ENCODE peak calls at places on chromosomes 12 and 14, in four cellular contexts. U is K562, Q is GM12878, J is HepG2. N is an unnamed sample.

GRCh38 chr12:106248849-106249371 is 1.1 kb upstream of the CKAP4 start:
- DNase-seq in U (no peak), Q (no peak), J (no peak), N (no peak)

GRCh38 chr12:85733441-85733840 is 102.8 kb downstream of the RASSF9 start:
- DNase-seq in U (no peak), Q (no peak), J (no peak), N (no peak)

GRCh38 chr14:22099942-22100763 is 426.5 kb upstream of the OR4E1 start:
- DNase-seq in U (peak), Q (no peak), J (peak), N (peak)

GRCh38 chr12:48770756-48771155 is 18.1 kb downstream of the ADCY6 start:
- DNase-seq in U (no peak), Q (no peak), J (no peak), N (no peak)

GRCh38 chr12:57888407-57889157 is 42.1 kb upstream of the CTDSP2 start:
- DNase-seq in U (no peak), Q (no peak), J (no peak), N (no peak)

GRCh38 chr12:47551426-47551851 is 154.4 kb downstream of the RPAP3 start:
- DNase-seq in U (no peak), Q (no peak), J (no peak), N (no peak)

GRCh38 chr14:99538275-99538674 is 57.1 kb downstream of the CCNK start:
- DNase-seq in U (no peak), Q (no peak), J (no peak), N (no peak)

GRCh38 chr12:79327465-79327864 is 363.3 kb downstream of the PAWR start:
- DNase-seq in U (no peak), Q (no peak), J (no peak), N (no peak)

GRCh38 chr12:92496790-92497189 is 206.0 kb upstream of the PLEKHG7 start:
- DNase-seq in U (no peak), Q (peak), J (no peak), N (no peak)

GRCh38 chr12:72178871-72179270 is 93.3 kb upstream of the TRHDE start:
- DNase-seq in U (no peak), Q (no peak), J (no peak), N (no peak)

GRCh38 chr12:75603475-75603874 is 92.1 kb upstream of the KRR1 start:
- DNase-seq in U (no peak), Q (no peak), J (no peak), N (no peak)

GRCh38 chr14:77965919-77966435 is 166.1 kb downstream of the ADCK1 start:
- DNase-seq in U (peak), Q (peak), J (peak), N (no peak)

GRCh38 chr12:96810057-96810456 is 97.0 kb upstream of the NEDD1 start:
- DNase-seq in U (no peak), Q (no peak), J (no peak), N (no peak)

GRCh38 chr14:71524321-71524982 is 407.8 kb upstream of the RGS6 start:
- DNase-seq in U (no peak), Q (peak), J (no peak), N (no peak)

GRCh38 chr14:61322011-61322798 is 826 bp downstream of the PRKCH start:
- DNase-seq in U (no peak), Q (no peak), J (no peak), N (no peak)

GRCh38 chr12:112988224-112988623 is 9.9 kb downstream of the OAS2 start:
- DNase-seq in U (no peak), Q (no peak), J (no peak), N (no peak)

GRCh38 chr14:92586001-92586947 is 72.7 kb downstream of the RIN3 start:
- DNase-seq in U (no peak), Q (peak), J (no peak), N (no peak)

GRCh38 chr12:112370156-112370555 is 12.1 kb downstream of the HECTD4 start:
- DNase-seq in U (no peak), Q (no peak), J (no peak), N (no peak)

GRCh38 chr14:101193126-101193844 is 289.8 kb upstream of the RTL1 start:
- DNase-seq in U (no peak), Q (no peak), J (no peak), N (no peak)

GRCh38 chr14:37550511-37550910 is 44.5 kb downstream of the FOXA1 start:
- DNase-seq in U (no peak), Q (no peak), J (no peak), N (no peak)

GRCh38 chr14:31933716-31934115 is 143.4 kb upstream of the ARHGAP5 start:
- DNase-seq in U (no peak), Q (no peak), J (no peak), N (peak)

GRCh38 chr12:32399373-32400113 is at the start of gene FGD4:
- DNase-seq in U (peak), Q (no peak), J (peak), N (peak)

GRCh38 chr12:48794870-48795269 is 6.0 kb upstream of the ADCY6 start:
- DNase-seq in U (no peak), Q (no peak), J (no peak), N (no peak)

GRCh38 chr14:50534998-50535397 is 2.6 kb upstream of the MAP4K5 start:
- DNase-seq in U (no peak), Q (no peak), J (no peak), N (no peak)

GRCh38 chr12:106135781-106136180 is 3.0 kb downstream of the NUAK1 start:
- DNase-seq in U (no peak), Q (no peak), J (no peak), N (no peak)

GRCh38 chr14:56887211-56887610 is 76.9 kb upstream of the OTX2 start:
- DNase-seq in U (no peak), Q (no peak), J (no peak), N (no peak)
- TF ChIP-seq FOXM1 in U (no peak), Q (no peak), J (no peak), N (no peak)

GRCh38 chr14:87334997-87335675 is 657.8 kb downstream of the GALC start:
- DNase-seq in U (no peak), Q (no peak), J (no peak), N (no peak)

GRCh38 chr14:87332001-87332400 is 661.0 kb downstream of the GALC start:
- DNase-seq in U (no peak), Q (no peak), J (no peak), N (no peak)
- TF ChIP-seq BHLHE40 in U (no peak), Q (no peak), J (no peak), N (no peak)

GRCh38 chr14:66225337-66225736 is 260.8 kb upstream of the CCDC196 start:
- DNase-seq in U (peak), Q (no peak), J (no peak), N (no peak)
- TF ChIP-seq FOXM1 in U (no peak), Q (no peak), J (no peak), N (no peak)

GRCh38 chr14:75301666-75302325 is 23.2 kb downstream of the FOS start:
- DNase-seq in U (peak), Q (no peak), J (no peak), N (no peak)

GRCh38 chr14:75297417-75298040 is 18.9 kb downstream of the FOS start:
- DNase-seq in U (no peak), Q (no peak), J (no peak), N (no peak)

GRCh38 chr14:75298187-75298985 is 19.8 kb downstream of the FOS start:
- DNase-seq in U (no peak), Q (no peak), J (no peak), N (no peak)

GRCh38 chr14:75299576-75299975 is 20.9 kb downstream of the FOS start:
- DNase-seq in U (no peak), Q (no peak), J (no peak), N (no peak)

GRCh38 chr14:75299064-75299463 is 20.4 kb downstream of the FOS start:
- DNase-seq in U (no peak), Q (no peak), J (no peak), N (no peak)
- TF ChIP-seq BHLHE40 in U (peak), Q (no peak), J (peak), N (no peak)

GRCh38 chr12:30925607-30926242 is 823 bp upstream of the TSPAN11 start:
- DNase-seq in U (no peak), Q (no peak), J (no peak), N (no peak)
- TF ChIP-seq FOXM1 in U (no peak), Q (no peak), J (no peak), N (no peak)